ENCODE peak calls at places on chromosomes 11 and 22, in five cellular contexts. Z is H1, C is HCT116, K is HepG2, D is K562. M is an unnamed sample.

GRCh38 chr22:28440517-28441366 is 238.9 kb downstream of the TTC28 start:
- DNase-seq in Z (no peak), C (no peak), K (no peak), D (no peak), M (no peak)

GRCh38 chr22:30021881-30022619 is 58.2 kb upstream of the HORMAD2 start:
- DNase-seq in Z (no peak), C (no peak), K (no peak), D (no peak), M (no peak)

GRCh38 chr11:119540370-119541125 is 117.6 kb upstream of the THY1 start:
- DNase-seq in Z (no peak), C (no peak), K (no peak), D (no peak), M (no peak)

GRCh38 chr11:28969832-28970231 is 861.6 kb downstream of the METTL15 start:
- DNase-seq in Z (no peak), C (no peak), K (no peak), D (no peak), M (no peak)

GRCh38 chr11:126210871-126211235 is 597 bp downstream of the RPUSD4 start:
- DNase-seq in Z (no peak), C (no peak), K (no peak), D (peak; percentile 25), M (no peak)

GRCh38 chr11:134411887-134412507 is at the start of gene B3GAT1:
- DNase-seq in Z (no peak), C (no peak), K (no peak), D (no peak), M (no peak)

GRCh38 chr11:31786996-31787685 is 24.0 kb downstream of the PAX6 start:
- DNase-seq in Z (no peak), C (no peak), K (no peak), D (no peak), M (no peak)

GRCh38 chr22:30305906-30306628 is 16.8 kb upstream of the CASTOR1 start:
- DNase-seq in Z (no peak), C (no peak), K (no peak), D (peak; percentile 47), M (no peak)

GRCh38 chr11:58060939-58061672 is 30.4 kb downstream of the OR6Q1 start:
- DNase-seq in Z (no peak), C (no peak), K (peak; percentile 91), D (no peak), M (no peak)

GRCh38 chr11:120343429-120343828 is 7.2 kb downstream of the ARHGEF12 start:
- DNase-seq in Z (no peak), C (no peak), K (no peak), D (no peak), M (peak; percentile 67)

GRCh38 chr11:34302046-34302921 is 55.5 kb downstream of the ABTB2 start:
- DNase-seq in Z (no peak), C (peak; percentile 57), K (no peak), D (no peak), M (peak; percentile 45)
- TF ChIP-seq SP1 in Z (no peak), C (peak; percentile 76), K (no peak), D (no peak), M (no peak)

GRCh38 chr22:38861170-38861874 is 10.7 kb downstream of the CBX6 start:
- DNase-seq in Z (no peak), C (no peak), K (no peak), D (no peak), M (no peak)
- TF ChIP-seq POLR2AphosphoS5 in Z (no peak), C (no peak), K (no peak), D (no peak), M (no peak)

GRCh38 chr11:61814242-61814957 is 2.4 kb downstream of the FADS1 start:
- DNase-seq in Z (no peak), C (peak; percentile 67), K (peak; percentile 41), D (peak; percentile 63), M (no peak)
- TF ChIP-seq SP1 in Z (peak; percentile 68), C (no peak), K (no peak), D (no peak), M (peak; percentile 46)

GRCh38 chr11:111540114-111540920 is at the start of gene LAYN:
- DNase-seq in Z (no peak), C (no peak), K (no peak), D (no peak), M (no peak)

GRCh38 chr11:111542606-111543275 is 2.2 kb downstream of the LAYN start:
- DNase-seq in Z (no peak), C (no peak), K (no peak), D (no peak), M (no peak)

GRCh38 chr11:111539426-111540113 is 950 bp upstream of the LAYN start:
- DNase-seq in Z (no peak), C (no peak), K (no peak), D (no peak), M (no peak)

GRCh38 chr11:111540921-111541208 is 345 bp downstream of the LAYN start:
- DNase-seq in Z (no peak), C (no peak), K (no peak), D (no peak), M (no peak)

DNA sequence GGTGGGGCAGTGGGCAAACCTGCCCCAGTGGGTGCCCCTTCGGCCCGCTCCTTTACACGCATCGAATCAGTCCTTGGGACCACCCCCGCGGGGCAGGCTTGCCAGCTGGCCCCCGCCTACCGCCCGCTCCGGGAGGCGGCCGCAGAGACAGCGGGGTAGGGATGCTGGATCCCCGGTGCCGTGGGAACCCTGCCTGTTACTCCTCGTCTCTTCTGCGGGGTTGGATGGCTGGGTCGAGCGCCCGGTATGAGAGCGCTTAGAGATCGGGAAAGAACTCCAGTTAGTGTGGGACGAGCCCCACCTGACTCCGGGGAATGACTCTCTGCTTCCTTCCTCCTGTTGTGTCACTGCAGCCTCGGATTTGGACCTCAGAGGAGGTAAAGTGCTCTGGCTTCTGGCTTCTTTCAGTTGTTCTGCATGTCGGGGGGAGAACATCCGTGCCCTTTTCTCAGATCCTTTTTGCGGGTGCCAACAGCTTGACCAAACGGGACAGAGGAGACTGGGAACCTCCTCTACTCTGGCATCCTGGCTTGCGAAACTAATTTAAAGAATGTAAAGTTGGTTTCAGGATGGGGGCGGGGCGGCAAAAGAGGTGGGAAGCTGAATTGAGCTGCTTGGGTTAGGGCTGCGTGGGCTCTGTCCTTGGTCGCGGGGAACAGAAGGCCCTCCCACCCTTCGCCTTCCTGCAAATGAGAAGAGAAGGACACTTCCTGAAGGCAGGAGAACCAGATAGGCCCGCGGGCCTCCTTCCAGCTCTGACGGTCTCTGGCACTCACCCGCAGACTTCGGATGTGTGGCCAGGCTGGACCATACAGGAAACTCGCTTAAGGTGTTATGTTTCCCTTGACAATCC is 915 bp downstream of the LAYN start:
- DNase-seq in Z (no peak), C (no peak), K (no peak), D (no peak), M (no peak)
- TF ChIP-seq POLR2AphosphoS5 in Z (no peak), C (no peak), K (no peak), D (no peak), M (no peak)

DNA sequence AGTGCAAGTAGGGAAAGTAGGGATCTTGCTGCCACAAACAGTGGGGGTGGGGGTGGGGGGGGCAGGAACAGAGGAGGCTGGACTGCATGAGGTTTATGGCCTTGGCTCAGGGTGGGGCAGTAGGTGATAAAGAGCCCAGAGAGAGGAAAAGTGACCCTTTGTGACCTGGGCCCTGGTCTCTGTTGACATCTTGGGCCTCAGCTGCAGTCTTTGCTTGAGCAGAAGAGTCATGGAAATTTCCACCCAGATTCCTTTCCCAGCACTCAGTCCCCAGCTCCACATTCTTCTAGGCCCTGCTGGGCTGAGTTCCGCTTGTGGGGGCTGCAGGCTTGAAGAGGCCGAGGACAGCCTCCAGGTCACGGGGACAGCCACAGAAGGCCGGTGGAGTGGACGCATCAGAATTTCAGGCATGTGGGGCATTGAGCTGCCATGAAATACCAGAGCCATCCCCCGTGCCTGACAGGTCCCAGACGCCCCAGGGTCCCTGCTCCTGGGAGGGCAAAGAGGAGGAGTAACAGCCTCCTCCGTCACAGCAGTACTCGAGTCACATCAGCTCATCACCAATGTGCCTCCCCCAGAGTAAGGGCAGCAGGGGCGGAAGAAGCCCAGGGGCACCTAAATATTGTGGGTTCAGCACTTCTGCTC is 9.7 kb upstream of the MALAT1 start:
- DNase-seq in Z (no peak), C (no peak), K (peak; percentile 84), D (peak; percentile 63), M (no peak)
- TF ChIP-seq SP1 in Z (peak; percentile 85), C (no peak), K (no peak), D (no peak), M (no peak)